ENCODE peak calls at places on chromosomes 3 and 15, in five cellular contexts. P is stomach, K is upper lobe of left lung, C is breast epithelium, N is HCT116. J is an unnamed sample.
A peak's percentile ranks its signal among the peaks of the same experiment; 100 is the strongest.

GRCh38 chr3:50303038-50303815 is at the start of gene HYAL1:
- DNase-seq in P (peak; percentile 86), K (peak; percentile 91), C (no peak), N (peak; percentile 61), J (no peak)

GRCh38 chr15:37618368-37618767 is 316.1 kb upstream of the TMCO5A start:
- DNase-seq in P (no peak), K (no peak), C (no peak), N (no peak), J (no peak)

GRCh38 chr15:70152070-70152480 is 54.4 kb upstream of the TLE3 start:
- DNase-seq in P (peak; percentile 75), K (no peak), C (no peak), N (no peak), J (no peak)

GRCh38 chr3:187958432-187959003 is 195.4 kb upstream of the LPP start:
- DNase-seq in P (peak; percentile 34), K (peak; percentile 53), C (no peak), N (no peak), J (peak; percentile 33)

GRCh38 chr3:190322604-190323240 is 476 bp upstream of the CLDN1 start:
- DNase-seq in P (no peak), K (no peak), C (no peak), N (no peak), J (no peak)

GRCh38 chr3:144289057-144289456 is 317.4 kb downstream of the DIPK2A start:
- DNase-seq in P (no peak), K (no peak), C (no peak), N (no peak), J (no peak)

GRCh38 chr3:170562080-170562479 is 23.8 kb downstream of the SLC7A14 start:
- DNase-seq in P (no peak), K (no peak), C (no peak), N (no peak), J (no peak)

GRCh38 chr3:52385157-52385556 is 59.7 kb downstream of the SEMA3G start:
- DNase-seq in P (no peak), K (no peak), C (no peak), N (peak; percentile 64), J (no peak)

GRCh38 chr15:96341465-96342142 is 11.1 kb downstream of the NR2F2 start:
- DNase-seq in P (no peak), K (no peak), C (peak; percentile 17), N (no peak), J (no peak)

GRCh38 chr15:51022206-51022605 is 72.5 kb downstream of the TNFAIP8L3 start:
- DNase-seq in P (no peak), K (no peak), C (no peak), N (no peak), J (no peak)

GRCh38 chr3:167740961-167741587 is 5.6 kb downstream of the SERPINI1 start:
- DNase-seq in P (no peak), K (no peak), C (no peak), N (peak; percentile 38), J (no peak)

GRCh38 chr15:70096215-70096974 is 1.3 kb downstream of the TLE3 start:
- DNase-seq in P (peak; percentile 47), K (peak; percentile 58), C (peak; percentile 75), N (no peak), J (peak; percentile 61)

GRCh38 chr3:56131976-56132590 is 336.2 kb downstream of the ERC2 start:
- DNase-seq in P (no peak), K (no peak), C (no peak), N (peak; percentile 12), J (no peak)

GRCh38 chr3:50806806-50807205 is 132.1 kb downstream of the DOCK3 start:
- DNase-seq in P (no peak), K (no peak), C (no peak), N (no peak), J (no peak)

GRCh38 chr3:17070560-17070959 is 185.8 kb downstream of the PLCL2 start:
- DNase-seq in P (no peak), K (no peak), C (no peak), N (no peak), J (peak; percentile 44)

GRCh38 chr3:54968546-54969172 is 40.8 kb upstream of the LRTM1 start:
- DNase-seq in P (no peak), K (no peak), C (no peak), N (no peak), J (no peak)

GRCh38 chr15:28983432-28984311 is 97.9 kb downstream of the APBA2 start:
- DNase-seq in P (no peak), K (no peak), C (peak; percentile 11), N (no peak), J (no peak)

GRCh38 chr3:88093266-88093665 is 34.2 kb downstream of the ZNF654 start:
- DNase-seq in P (no peak), K (no peak), C (no peak), N (no peak), J (no peak)

GRCh38 chr3:24678021-24678420 is 183.4 kb upstream of the THRB start:
- DNase-seq in P (no peak), K (no peak), C (no peak), N (no peak), J (no peak)

GRCh38 chr3:141279074-141279945 is 47.7 kb downstream of the PXYLP1 start:
- DNase-seq in P (no peak), K (no peak), C (peak; percentile 11), N (no peak), J (no peak)

GRCh38 chr3:72359743-72360142 is 488.5 kb downstream of the SHQ1 start:
- DNase-seq in P (no peak), K (no peak), C (no peak), N (no peak), J (no peak)

GRCh38 chr3:138205527-138205926 is 18.4 kb downstream of the ARMC8 start:
- DNase-seq in P (no peak), K (no peak), C (no peak), N (no peak), J (no peak)

GRCh38 chr3:138203938-138204337 is 16.8 kb downstream of the ARMC8 start:
- DNase-seq in P (no peak), K (no peak), C (no peak), N (no peak), J (no peak)

GRCh38 chr3:138206196-138206595 is 19.1 kb downstream of the ARMC8 start:
- DNase-seq in P (no peak), K (no peak), C (no peak), N (no peak), J (no peak)

GRCh38 chr3:138199847-138200246 is 12.7 kb downstream of the ARMC8 start:
- DNase-seq in P (no peak), K (no peak), C (no peak), N (no peak), J (no peak)

GRCh38 chr3:138202945-138203701 is 16.0 kb downstream of the ARMC8 start:
- DNase-seq in P (no peak), K (no peak), C (no peak), N (no peak), J (no peak)
- H3K4me1 ChIP-seq in P (peaks cover 5% of the 10 kb centered on the region), K (peaks cover 35% of the 10 kb centered on the region), C (no peaks in the 10 kb centered on the region), N (no peaks in the 10 kb centered on the region), J (no peaks in the 10 kb centered on the region)

DNA sequence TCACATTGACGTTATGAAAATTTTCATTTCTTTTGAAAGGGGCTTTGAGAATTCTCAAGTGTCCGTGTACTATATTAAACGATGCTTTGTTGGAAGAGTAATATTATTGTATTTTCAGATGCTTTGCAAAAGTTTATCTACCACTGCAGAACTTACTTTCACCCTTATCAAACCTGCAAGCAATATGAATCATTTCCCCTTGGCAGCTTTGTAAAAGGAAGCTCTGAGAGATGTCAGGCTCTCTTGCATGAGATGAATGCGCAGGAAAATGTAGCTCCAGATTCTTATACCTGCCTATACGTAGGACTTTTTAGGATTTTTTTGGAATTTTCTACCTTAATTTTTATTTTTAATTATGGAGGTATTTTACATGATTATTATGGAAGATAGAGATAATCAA is 34.5 kb downstream of the GPD1L start:
- DNase-seq in P (no peak), K (no peak), C (no peak), N (no peak), J (no peak)
- TF ChIP-seq POLR2A in P (no peak), K (no peak), C (no peak), N (no peak), J (no peak)

DNA sequence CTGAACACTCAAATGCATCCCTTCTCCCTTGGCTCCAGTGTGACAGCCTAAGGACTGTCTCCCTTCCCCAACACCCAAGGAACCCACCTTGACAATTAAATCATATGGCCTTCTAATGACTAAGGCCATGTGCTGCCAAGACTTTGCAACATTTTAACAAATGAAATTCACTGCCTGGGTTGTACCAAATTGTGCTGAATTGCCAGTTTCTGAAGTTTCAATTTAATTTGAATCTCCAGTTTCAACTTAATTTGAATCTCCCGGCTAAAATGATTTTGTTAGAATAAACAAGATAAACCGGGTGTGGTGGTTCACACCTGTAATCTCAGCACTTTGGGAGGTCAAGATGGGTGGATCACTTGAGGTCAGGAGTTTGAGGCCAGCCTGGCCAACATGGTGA is 72.4 kb upstream of the RAP2B start:
- DNase-seq in P (no peak), K (no peak), C (no peak), N (no peak), J (no peak)
- TF ChIP-seq POLR2AphosphoS5 in P (no peak), K (no peak), C (no peak), N (no peak), J (no peak)

DNA sequence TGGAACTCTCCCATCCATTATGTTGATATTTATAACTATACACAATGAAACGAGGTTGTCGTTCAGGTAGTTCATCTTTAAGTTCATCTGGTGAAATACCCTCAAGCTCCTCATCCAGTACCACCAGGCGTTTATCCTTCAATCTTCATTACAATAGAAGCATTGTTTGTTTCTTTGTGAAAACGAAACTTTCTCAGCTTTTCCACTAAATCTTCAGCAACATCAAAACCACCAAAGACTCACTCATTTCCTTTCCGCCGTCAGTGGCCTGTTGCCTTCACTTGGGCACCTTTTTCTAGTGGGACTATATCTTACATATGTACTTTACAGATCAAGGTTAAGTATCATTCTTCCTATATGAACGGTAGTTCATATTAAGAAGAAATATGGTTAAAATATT is 44.1 kb upstream of the TFG start:
- DNase-seq in P (no peak), K (no peak), C (no peak), N (no peak), J (no peak)
- H3K4me1 ChIP-seq in P (no peaks in the 10 kb centered on the region), K (no peaks in the 10 kb centered on the region), C (no peaks in the 10 kb centered on the region), N (no peaks in the 10 kb centered on the region), J (no peaks in the 10 kb centered on the region)

GRCh38 chr3:128483657-128484403 is 9.2 kb downstream of the GATA2 start:
- DNase-seq in P (no peak), K (no peak), C (no peak), N (no peak), J (no peak)

GRCh38 chr3:128481438-128481942 is 11.5 kb downstream of the GATA2 start:
- DNase-seq in P (no peak), K (no peak), C (no peak), N (no peak), J (no peak)

GRCh38 chr3:128482857-128483656 is 9.9 kb downstream of the GATA2 start:
- DNase-seq in P (no peak), K (no peak), C (no peak), N (no peak), J (no peak)

GRCh38 chr3:128480717-128481437 is 12.1 kb downstream of the GATA2 start:
- DNase-seq in P (no peak), K (no peak), C (no peak), N (no peak), J (no peak)

GRCh38 chr3:128482175-128482856 is 10.7 kb downstream of the GATA2 start:
- DNase-seq in P (no peak), K (no peak), C (no peak), N (no peak), J (no peak)
- TF ChIP-seq POLR2A in P (no peak), K (no peak), C (no peak), N (no peak), J (no peak)